ENCODE peak calls at places on chromosome 17, in six cellular contexts. I is upper lobe of right lung; Q is ascending aorta; P is BE2C; C is CD4-positive, alpha-beta T cell; E is endodermal cell. W is an unnamed sample. For H3K9me3, the result is how much of the 10 kb centered on the place peaks cover.

GRCh38 chr17:37301288-37301687 is 74.5 kb upstream of the C17orf78 start:
- DNase-seq in I (no peak), Q (no peak), P (no peak), C (no peak), E (no peak), W (no peak)

GRCh38 chr17:72349508-72350472 is 229.0 kb downstream of the SOX9 start:
- DNase-seq in I (no peak), Q (no peak), P (peak), C (no peak), E (no peak), W (no peak)

GRCh38 chr17:77963441-77963840 is 4.9 kb downstream of the TNRC6C start:
- DNase-seq in I (no peak), Q (no peak), P (peak), C (peak), E (no peak), W (peak)

GRCh38 chr17:7589891-7590611 is at the start of gene SOX15:
- DNase-seq in I (no peak), Q (no peak), P (no peak), C (no peak), E (peak), W (no peak)

GRCh38 chr17:82490512-82491195 is 28.9 kb upstream of the FOXK2 start:
- DNase-seq in I (no peak), Q (no peak), P (no peak), C (no peak), E (no peak), W (no peak)

GRCh38 chr17:82754297-82755208 is 2.7 kb downstream of the TBCD start:
- DNase-seq in I (no peak), Q (no peak), P (no peak), C (no peak), E (peak), W (no peak)

GRCh38 chr17:81277421-81277820 is 17.7 kb downstream of the SLC38A10 start:
- DNase-seq in I (peak), Q (no peak), P (peak), C (no peak), E (no peak), W (peak)

GRCh38 chr17:31657876-31658275 is 201.2 kb downstream of the COPRS start:
- DNase-seq in I (no peak), Q (no peak), P (no peak), C (no peak), E (no peak), W (no peak)

GRCh38 chr17:30788918-30789317 is 35.6 kb downstream of the CRLF3 start:
- DNase-seq in I (no peak), Q (no peak), P (no peak), C (no peak), E (no peak), W (no peak)

GRCh38 chr17:1164935-1165556 is 14.7 kb downstream of the ABR start:
- DNase-seq in I (no peak), Q (no peak), P (no peak), C (no peak), E (no peak), W (no peak)

GRCh38 chr17:76706817-76707216 is 3.9 kb downstream of the MXRA7 start:
- DNase-seq in I (no peak), Q (no peak), P (no peak), C (no peak), E (no peak), W (no peak)

GRCh38 chr17:79812969-79813825 is 16.3 kb upstream of the CBX8 start:
- DNase-seq in I (no peak), Q (no peak), P (peak), C (no peak), E (peak), W (no peak)

GRCh38 chr17:30905742-30906100 is 317 bp downstream of the TEFM start:
- DNase-seq in I (no peak), Q (no peak), P (no peak), C (no peak), E (no peak), W (no peak)

DNA sequence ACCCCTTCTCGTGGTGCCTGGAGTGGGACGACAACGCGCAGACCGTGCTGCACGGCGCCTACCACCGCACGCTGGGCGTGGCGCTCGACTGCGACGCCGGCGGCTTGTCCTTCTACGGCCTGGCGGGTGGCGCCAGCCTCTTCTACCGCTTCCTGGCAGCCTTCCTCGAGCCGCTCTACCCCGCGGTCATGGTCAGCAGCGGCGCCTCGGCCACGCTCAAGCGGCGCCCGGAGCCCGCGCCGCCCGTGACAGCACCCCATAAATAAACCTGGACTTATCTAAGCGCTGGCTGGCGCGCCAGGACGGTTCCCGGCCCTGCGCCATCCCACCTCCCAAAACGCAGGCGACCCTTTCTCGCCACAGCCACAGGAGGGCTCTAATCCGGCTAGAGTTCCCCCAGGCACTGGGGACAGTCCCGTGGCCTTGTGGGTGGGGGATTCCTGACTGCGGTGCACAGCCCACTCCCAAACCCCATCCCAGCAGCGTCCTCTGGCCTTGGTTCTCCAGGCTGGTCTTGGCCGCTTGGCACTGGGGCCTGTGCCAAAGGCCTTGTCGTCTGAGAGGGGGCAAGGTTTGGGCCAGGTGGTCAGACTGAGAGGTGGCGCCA is 10.2 kb upstream of the SLC16A5 start:
- DNase-seq in I (peak), Q (no peak), P (no peak), C (peak), E (no peak), W (peak)
- TF ChIP-seq CTCF in I (peak), Q (no peak), P (no peak), C (no peak), E (peak), W (peak)

GRCh38 chr17:52666264-52666663 is 507.8 kb upstream of the CA10 start:
- DNase-seq in I (no peak), Q (no peak), P (no peak), C (no peak), E (no peak), W (no peak)
- H3K9me3 ChIP-seq in I (under half), Q (under half), P (under half), C (under half), E (under half), W (under half)

DNA sequence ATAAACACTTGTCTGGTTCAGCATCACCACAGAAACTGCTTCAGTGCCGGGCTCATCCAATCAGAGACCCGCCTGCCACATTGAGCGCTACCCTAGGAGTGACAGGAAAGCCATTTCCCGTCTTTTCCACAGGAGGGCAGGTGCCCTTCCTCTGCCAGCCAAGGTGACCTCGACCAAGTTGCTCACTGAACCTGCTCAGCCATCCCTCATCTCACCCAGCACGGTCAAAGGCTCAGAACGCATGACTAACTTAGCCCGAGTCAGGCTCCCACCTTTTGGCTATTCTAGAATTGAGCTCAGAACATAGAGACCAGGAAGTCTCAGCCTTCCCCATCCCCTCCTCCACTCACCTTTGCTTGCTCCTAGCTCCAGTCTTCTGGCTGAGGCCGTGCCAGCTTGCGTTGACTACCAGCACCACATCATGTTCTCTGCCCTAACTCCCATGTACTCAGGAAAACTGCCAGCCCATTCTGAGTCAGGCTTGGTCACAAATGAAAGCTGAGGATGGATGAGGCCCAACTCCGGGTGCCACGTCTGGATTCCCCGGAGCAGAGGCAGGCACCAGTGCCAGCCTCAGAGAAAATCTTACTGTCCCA is 15.6 kb downstream of the MRPS23 start:
- DNase-seq in I (no peak), Q (peak), P (peak), C (no peak), E (peak), W (no peak)
- TF ChIP-seq CTCF in I (no peak), Q (peak), P (peak), C (no peak), E (peak), W (no peak)

DNA sequence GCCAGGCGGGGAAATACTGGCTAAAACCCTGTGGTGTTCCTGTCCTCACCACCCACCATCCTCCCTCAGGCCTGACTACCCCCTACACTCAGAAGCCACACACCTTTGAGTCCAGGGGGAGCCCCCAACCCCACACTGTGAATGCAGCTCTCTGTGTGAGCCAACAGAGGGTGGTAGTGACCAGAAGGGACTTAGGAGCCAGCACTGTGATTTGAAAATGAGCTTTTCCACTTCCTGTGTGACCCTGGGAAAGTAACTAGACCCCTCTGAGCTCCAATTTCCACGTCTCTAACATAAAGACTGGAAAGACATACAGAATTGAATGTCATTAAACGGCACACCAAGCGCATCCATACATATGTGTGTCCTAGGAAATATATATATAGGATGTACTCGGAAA is 58.7 kb downstream of the SDK2 start:
- DNase-seq in I (no peak), Q (no peak), P (no peak), C (no peak), E (peak), W (no peak)
- H3K9me3 ChIP-seq in I (under half), Q (under half), P (under half), C (under half), E (under half), W (under half)

DNA sequence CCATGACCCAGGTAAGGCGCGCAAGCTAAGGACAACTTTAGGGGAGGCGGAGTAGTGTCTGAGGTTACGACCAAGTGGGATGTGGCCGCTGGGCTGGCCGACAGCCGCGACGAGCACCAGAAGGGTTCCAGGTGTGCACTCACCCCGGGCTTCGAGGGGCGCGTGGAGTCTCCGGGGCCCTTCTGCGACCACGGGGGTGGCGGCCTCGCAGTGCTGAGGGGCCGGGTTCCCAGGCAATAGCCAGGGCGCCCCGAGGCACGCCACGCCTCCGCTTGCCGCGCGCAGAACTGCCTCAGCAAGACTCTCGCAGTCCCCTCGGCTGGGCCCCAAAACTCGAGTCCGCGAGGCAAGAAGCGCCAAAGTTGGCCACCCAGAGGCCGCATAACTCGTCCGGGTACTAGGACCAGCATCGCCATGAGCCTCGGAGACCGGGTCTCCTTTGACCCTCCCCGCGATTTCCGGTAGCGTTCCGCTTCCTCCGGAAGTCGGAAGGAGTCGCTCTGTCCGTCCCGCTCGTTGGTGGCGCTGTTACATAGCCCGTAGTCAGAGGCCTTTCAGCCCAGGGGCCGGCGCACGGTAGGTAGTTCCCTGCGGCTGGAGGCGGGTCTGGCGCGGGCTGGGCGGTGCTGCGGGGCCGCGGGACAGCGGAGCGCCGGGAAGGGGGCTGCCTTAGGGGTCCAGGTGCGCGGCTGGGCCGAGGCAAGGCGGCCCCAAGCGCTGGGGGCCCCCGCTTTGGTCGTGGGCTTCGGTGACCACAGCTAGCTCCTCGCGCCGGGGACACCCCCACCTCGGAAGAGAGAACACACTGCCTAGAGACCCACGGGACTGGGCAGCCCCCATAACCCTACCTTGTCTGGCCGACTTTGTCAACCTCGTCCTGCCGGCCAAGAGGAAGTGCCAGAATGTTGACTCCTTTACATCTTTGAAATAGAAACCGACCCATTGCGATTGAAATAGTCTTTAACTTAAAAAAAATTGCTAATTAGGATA is at the start of the genes ADPRM and SCO1:
- DNase-seq in I (peak), Q (peak), P (peak), C (peak), E (peak), W (peak)
- TF ChIP-seq CTCF in I (peak), Q (peak), P (peak), C (no peak), E (peak), W (peak)

DNA sequence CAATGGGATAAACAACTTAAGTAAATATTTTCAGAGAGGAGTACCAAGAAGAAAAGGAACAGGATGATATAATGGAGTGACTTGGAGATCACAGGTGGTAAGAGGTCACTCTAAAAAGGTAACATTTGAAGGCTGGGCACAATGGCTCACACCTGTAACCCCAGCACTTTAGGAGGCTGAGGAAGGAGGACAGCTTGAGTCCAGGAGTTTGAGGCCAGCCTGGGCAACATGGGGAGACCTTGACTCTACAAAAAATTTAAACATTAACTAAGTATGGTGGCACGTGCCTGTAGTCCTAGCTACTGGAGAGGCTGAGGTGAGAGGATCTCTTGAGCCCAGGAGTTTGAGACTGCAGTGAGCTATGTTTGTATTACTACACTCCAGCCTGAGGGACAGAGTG is 3.4 kb upstream of the TMEM11 start:
- DNase-seq in I (no peak), Q (no peak), P (no peak), C (no peak), E (no peak), W (no peak)
- H3K9me3 ChIP-seq in I (under half), Q (under half), P (under half), C (under half), E (under half), W (under half)

GRCh38 chr17:2867441-2868424 is 71.5 kb downstream of the RAP1GAP2 start:
- DNase-seq in I (no peak), Q (no peak), P (no peak), C (no peak), E (peak), W (no peak)
- TF ChIP-seq CTCF in I (no peak), Q (no peak), P (peak), C (no peak), E (peak), W (no peak)

DNA sequence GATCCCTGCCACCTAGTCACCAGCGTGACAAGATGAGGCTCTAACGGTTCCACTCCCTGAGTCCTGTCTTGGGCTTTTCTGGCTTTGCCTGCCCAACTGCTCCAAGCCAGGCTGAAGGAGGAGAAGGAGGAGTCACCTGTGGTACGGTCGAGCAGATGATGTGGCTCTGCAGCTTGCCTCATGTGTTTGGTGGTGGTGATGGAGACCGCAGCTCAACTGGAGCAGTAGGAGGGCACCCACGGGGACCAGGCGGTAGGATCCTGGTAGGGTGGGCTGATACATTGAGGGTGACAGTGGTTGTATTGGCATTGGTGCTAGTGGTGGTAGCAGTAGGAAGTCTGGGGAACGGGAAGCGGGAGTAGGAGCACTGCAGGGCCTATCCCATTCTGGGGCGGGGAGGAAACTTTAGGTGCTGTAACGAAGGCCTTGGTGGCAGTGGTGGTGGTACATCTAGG is 202.8 kb upstream of the WSB1 start:
- DNase-seq in I (no peak), Q (no peak), P (no peak), C (no peak), E (no peak), W (no peak)
- H3K9me3 ChIP-seq in I (under half), Q (under half), P (under half), C (under half), E (under half), W (under half)

W was measured in esophagus muscularis mucosa.